ENCODE peak calls at places on chromosomes 12 and 14, in ten cellular contexts. R is HepG2, O is A549, J is K562, T is fibroblast of lung, X is endothelial cell of umbilical vein, V is SK-N-SH, C is H9, G is hepatocyte, Y is PC-3. K is an unnamed sample.
A peak's percentile ranks its signal among the peaks of the same experiment; 100 is the strongest.

GRCh38 chr14:43692706-43693105 is 814.4 kb downstream of the FSCB start:
- DNase-seq in R (no peak), O (no peak), J (no peak), T (no peak), X (no peak), V (no peak), C (no peak), G (no peak), Y (no peak), K (no peak)

GRCh38 chr14:34649344-34649743 is 19.4 kb upstream of the SNX6 start:
- DNase-seq in R (no peak), O (peak; percentile 25), J (peak; percentile 11), T (peak; percentile 94), X (peak; percentile 63), V (no peak), C (no peak), G (no peak), Y (peak; percentile 86), K (no peak)

GRCh38 chr12:100166232-100166631 is 23.6 kb upstream of the BLTP3B start:
- DNase-seq in R (no peak), O (no peak), J (no peak), T (no peak), X (no peak), V (no peak), C (no peak), G (no peak), Y (no peak), K (no peak)

GRCh38 chr12:6273931-6274687 is 36.4 kb upstream of the PLEKHG6 start:
- DNase-seq in R (no peak), O (no peak), J (no peak), T (no peak), X (peak; percentile 93), V (peak; percentile 55), C (no peak), G (no peak), Y (peak; percentile 61), K (no peak)

GRCh38 chr14:51295666-51296263 is 55.7 kb downstream of the TMX1 start:
- DNase-seq in R (no peak), O (peak; percentile 10), J (no peak), T (no peak), X (no peak), V (no peak), C (no peak), G (no peak), Y (peak; percentile 64), K (no peak)

GRCh38 chr12:114809132-114809531 is 125.2 kb upstream of the TBX3 start:
- DNase-seq in R (no peak), O (no peak), J (no peak), T (no peak), X (no peak), V (no peak), C (no peak), G (no peak), Y (no peak), K (no peak)

GRCh38 chr12:32494676-32495075 is 95.3 kb downstream of the FGD4 start:
- DNase-seq in R (no peak), O (no peak), J (no peak), T (no peak), X (no peak), V (no peak), C (no peak), G (no peak), Y (peak; percentile 9), K (no peak)

GRCh38 chr12:38175538-38175937 is 141.0 kb upstream of the ALG10B start:
- DNase-seq in R (no peak), O (no peak), J (no peak), T (no peak), X (no peak), V (no peak), C (no peak), G (no peak), Y (peak; percentile 73), K (no peak)

GRCh38 chr14:45135659-45136314 is at the start of gene FANCM:
- DNase-seq in R (peak; percentile 95), O (peak; percentile 98), J (peak; percentile 74), T (peak; percentile 99), X (peak; percentile 98), V (peak; percentile 73), C (peak; percentile 95), G (peak; percentile 97), Y (peak; percentile 99), K (peak; percentile 100)

GRCh38 chr14:57834001-57834598 is 31.8 kb downstream of the SLC35F4 start:
- DNase-seq in R (no peak), O (no peak), J (no peak), T (no peak), X (no peak), V (no peak), C (no peak), G (no peak), Y (peak; percentile 88), K (no peak)

GRCh38 chr12:27865421-27865820 is 85.4 kb upstream of the MANSC4 start:
- DNase-seq in R (no peak), O (no peak), J (no peak), T (peak; percentile 93), X (no peak), V (no peak), C (no peak), G (no peak), Y (no peak), K (no peak)

GRCh38 chr12:28121433-28121832 is 68.8 kb upstream of the CCDC91 start:
- DNase-seq in R (no peak), O (no peak), J (no peak), T (no peak), X (no peak), V (no peak), C (no peak), G (no peak), Y (peak; percentile 68), K (no peak)

GRCh38 chr12:56128669-56129209 is 672 bp downstream of the ESYT1 start:
- DNase-seq in R (no peak), O (no peak), J (no peak), T (no peak), X (peak; percentile 44), V (peak; percentile 53), C (no peak), G (peak; percentile 59), Y (no peak), K (peak; percentile 61)

GRCh38 chr12:64352181-64352580 is 38.4 kb downstream of the C12orf56 start:
- DNase-seq in R (no peak), O (peak; percentile 24), J (no peak), T (no peak), X (no peak), V (no peak), C (peak; percentile 37), G (no peak), Y (no peak), K (peak; percentile 72)

DNA sequence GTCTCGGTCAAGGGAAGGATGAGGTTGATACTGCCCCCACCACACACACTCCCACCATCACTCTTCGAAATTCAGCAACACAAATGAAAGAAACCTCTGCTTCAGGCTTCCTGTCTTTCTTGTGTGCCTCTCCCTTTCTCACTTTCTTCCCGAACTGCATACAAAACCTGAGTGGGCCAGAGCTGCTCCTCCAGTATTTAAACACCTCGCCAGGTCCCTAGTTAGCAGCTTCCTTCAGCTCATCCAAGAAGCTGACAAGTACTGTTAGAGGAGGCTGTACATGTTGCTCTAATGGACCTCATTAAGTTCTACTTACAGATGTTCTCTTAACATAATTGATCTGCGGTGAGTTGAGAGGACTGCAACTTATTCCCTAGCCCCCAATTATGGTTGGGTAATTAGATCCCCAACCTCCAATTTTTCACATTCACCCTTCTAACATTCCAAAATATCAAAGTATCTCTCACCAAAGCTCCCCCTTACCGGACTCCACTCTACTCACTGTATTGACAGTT is 4.1 kb upstream of the LMO3 start:
- DNase-seq in R (no peak), O (no peak), J (no peak), T (no peak), X (no peak), V (no peak), C (no peak), G (no peak), Y (no peak), K (no peak)
- H3K4me2 ChIP-seq in R (no peak overlapping the region), O (no peak overlapping the region), J (no peak overlapping the region), T (no peak overlapping the region), X (no peak overlapping the region), V (no peak overlapping the region), C (peak overlapping the region; percentile 79), G (peak overlapping the region; percentile 67), Y (no peak overlapping the region), K (no peak overlapping the region)

DNA sequence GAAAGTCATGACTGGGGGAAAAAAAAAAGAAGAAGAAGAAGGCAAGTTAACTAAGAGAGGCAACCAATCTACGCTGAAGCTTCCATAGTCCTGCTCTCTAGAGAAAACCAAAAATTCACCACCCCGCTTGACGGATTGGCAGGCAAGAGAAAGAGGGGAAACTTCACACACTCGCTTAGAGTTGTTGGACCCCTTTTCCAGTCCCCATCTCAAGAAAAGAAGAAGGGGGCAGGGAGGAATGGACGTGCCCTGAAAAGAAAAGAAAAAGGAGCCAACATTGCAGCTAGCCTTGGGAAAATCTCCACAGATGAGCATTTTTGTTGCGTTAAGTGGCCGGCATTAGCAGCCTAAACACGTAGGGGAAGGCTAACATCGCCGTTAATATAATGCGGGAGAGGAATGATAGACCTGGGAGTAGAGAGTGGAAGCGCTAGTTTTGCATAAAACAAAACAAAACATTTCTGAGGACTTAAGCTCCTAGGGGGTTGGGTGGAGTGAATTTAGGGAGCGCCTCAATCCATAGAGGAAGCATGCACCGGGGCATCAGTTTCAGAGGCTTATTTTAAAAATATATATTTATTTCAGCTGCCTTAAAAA is 11.3 kb upstream of the FOXG1 start:
- DNase-seq in R (no peak), O (no peak), J (no peak), T (no peak), X (no peak), V (no peak), C (no peak), G (no peak), Y (no peak), K (no peak)
- H3K9me3 ChIP-seq in R (no peaks in the 10 kb centered on the region), O (no peaks in the 10 kb centered on the region), J (no peaks in the 10 kb centered on the region), T (no peaks in the 10 kb centered on the region), X (no peaks in the 10 kb centered on the region), V (no peaks in the 10 kb centered on the region), C (no peaks in the 10 kb centered on the region), G (no peaks in the 10 kb centered on the region), Y (no peaks in the 10 kb centered on the region), K (peaks cover 2% of the 10 kb centered on the region)

DNA sequence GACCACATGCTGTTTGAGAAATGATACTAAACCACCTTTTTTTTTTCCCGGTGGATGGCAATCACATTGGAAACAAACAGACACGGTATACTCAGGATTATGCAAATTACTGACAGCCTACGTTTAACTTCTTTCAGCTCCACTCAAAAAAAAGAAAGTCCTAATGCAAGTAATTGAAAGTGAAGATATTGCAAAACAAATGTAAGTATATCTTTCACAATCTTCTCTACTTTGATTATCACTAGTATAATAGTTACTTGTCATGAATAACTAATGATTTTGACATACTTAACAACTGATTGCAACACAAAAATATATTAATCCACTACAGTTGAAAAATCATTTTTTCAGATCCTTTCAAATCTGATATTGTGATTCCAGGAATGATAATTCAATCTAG is 2.6 kb upstream of the OSBPL8 start:
- DNase-seq in R (no peak), O (no peak), J (no peak), T (no peak), X (no peak), V (no peak), C (no peak), G (no peak), Y (no peak), K (no peak)
- H3K4me2 ChIP-seq in R (no peak overlapping the region), O (no peak overlapping the region), J (no peak overlapping the region), T (no peak overlapping the region), X (no peak overlapping the region), V (no peak overlapping the region), C (no peak overlapping the region), G (no peak overlapping the region), Y (no peak overlapping the region), K (peak overlapping the region; percentile 20)

DNA sequence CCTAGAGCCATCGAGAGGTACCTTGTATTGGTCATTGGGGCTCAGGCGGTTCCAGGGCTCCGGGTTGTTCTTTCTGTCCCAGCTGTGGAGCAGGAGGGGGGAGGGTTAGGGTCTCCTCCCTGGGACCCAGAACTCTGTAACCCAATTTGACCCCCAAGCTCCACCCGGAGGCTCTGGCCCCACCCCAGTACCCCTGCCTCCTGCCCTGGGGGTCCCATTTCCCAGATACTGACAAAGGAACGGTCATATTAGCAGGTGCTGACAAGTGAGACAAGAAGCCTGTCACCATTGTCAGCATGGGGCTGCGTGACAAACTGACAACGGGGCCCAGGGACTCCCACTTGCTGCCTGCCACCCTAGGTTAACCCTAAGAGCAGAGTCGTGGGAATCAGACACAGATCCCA is 6.2 kb downstream of the SHMT2 start:
- DNase-seq in R (no peak), O (no peak), J (no peak), T (no peak), X (no peak), V (no peak), C (no peak), G (no peak), Y (no peak), K (peak; percentile 65)
- H3K9me3 ChIP-seq in R (no peaks in the 10 kb centered on the region), O (no peaks in the 10 kb centered on the region), J (no peaks in the 10 kb centered on the region), T (no peaks in the 10 kb centered on the region), X (no peaks in the 10 kb centered on the region), V (no peaks in the 10 kb centered on the region), C (no peaks in the 10 kb centered on the region), G (no peaks in the 10 kb centered on the region), Y (no peaks in the 10 kb centered on the region), K (no peaks in the 10 kb centered on the region)